ENCODE peak calls at places on chromosomes 6 and 20, in five cellular contexts. One of them, this sample, is unnamed.

GRCh38 chr6:50822078-50822476 is 3.4 kb downstream of the TFAP2B start:
- DNase-seq in esophagus squamous epithelium: no peak
- DNase-seq in lower leg skin: no peak
- DNase-seq in adrenal gland: no peak
- DNase-seq in transverse colon: no peak
- DNase-seq in this sample: no peak

GRCh38 chr6:156808287-156808686 is 31.1 kb downstream of the ARID1B start:
- DNase-seq in lower leg skin: no peak
- DNase-seq in esophagus squamous epithelium: no peak
- DNase-seq in transverse colon: no peak
- DNase-seq in adrenal gland: no peak
- DNase-seq in this sample: no peak

GRCh38 chr20:63708301-63709148 is 686 bp downstream of the ZGPAT start:
- DNase-seq in esophagus squamous epithelium: no peak
- DNase-seq in adrenal gland: peak; percentile 60
- DNase-seq in lower leg skin: no peak
- DNase-seq in transverse colon: no peak
- DNase-seq in this sample: no peak

GRCh38 chr6:140684776-140685550 is 1310.5 kb upstream of the CITED2 start:
- DNase-seq in transverse colon: no peak
- DNase-seq in lower leg skin: no peak
- DNase-seq in esophagus squamous epithelium: no peak
- DNase-seq in adrenal gland: no peak
- DNase-seq in this sample: no peak

GRCh38 chr6:154370545-154370944 is 13.9 kb upstream of the IPCEF1 start:
- DNase-seq in lower leg skin: no peak
- DNase-seq in adrenal gland: peak; percentile 63
- DNase-seq in transverse colon: peak; percentile 14
- DNase-seq in esophagus squamous epithelium: no peak
- DNase-seq in this sample: no peak

GRCh38 chr6:40912158-40912946 is 126.7 kb downstream of the UNC5CL start:
- DNase-seq in transverse colon: peak; percentile 61
- DNase-seq in esophagus squamous epithelium: no peak
- DNase-seq in lower leg skin: no peak
- DNase-seq in adrenal gland: peak; percentile 76
- DNase-seq in this sample: no peak

GRCh38 chr6:80226156-80226555 is 119.7 kb downstream of the BCKDHB start:
- DNase-seq in transverse colon: no peak
- DNase-seq in esophagus squamous epithelium: no peak
- DNase-seq in adrenal gland: no peak
- DNase-seq in lower leg skin: no peak
- DNase-seq in this sample: no peak

GRCh38 chr20:41185013-41185757 is 47.8 kb downstream of the PLCG1 start:
- DNase-seq in transverse colon: no peak
- DNase-seq in adrenal gland: peak; percentile 66
- DNase-seq in lower leg skin: no peak
- DNase-seq in esophagus squamous epithelium: no peak
- DNase-seq in this sample: no peak

GRCh38 chr6:113693866-113694265 is 163.3 kb upstream of the MARCKS start:
- DNase-seq in adrenal gland: no peak
- DNase-seq in esophagus squamous epithelium: no peak
- DNase-seq in transverse colon: no peak
- DNase-seq in lower leg skin: no peak
- DNase-seq in this sample: no peak

GRCh38 chr20:37539424-37539823 is 11.7 kb upstream of the BLCAP start:
- DNase-seq in esophagus squamous epithelium: no peak
- DNase-seq in transverse colon: no peak
- DNase-seq in lower leg skin: no peak
- DNase-seq in adrenal gland: no peak
- DNase-seq in this sample: no peak

GRCh38 chr6:28944412-28945006 is 20.7 kb upstream of the TRIM27 start:
- DNase-seq in transverse colon: peak; percentile 55
- DNase-seq in esophagus squamous epithelium: no peak
- DNase-seq in adrenal gland: peak; percentile 84
- DNase-seq in lower leg skin: peak; percentile 43
- DNase-seq in this sample: no peak

DNA sequence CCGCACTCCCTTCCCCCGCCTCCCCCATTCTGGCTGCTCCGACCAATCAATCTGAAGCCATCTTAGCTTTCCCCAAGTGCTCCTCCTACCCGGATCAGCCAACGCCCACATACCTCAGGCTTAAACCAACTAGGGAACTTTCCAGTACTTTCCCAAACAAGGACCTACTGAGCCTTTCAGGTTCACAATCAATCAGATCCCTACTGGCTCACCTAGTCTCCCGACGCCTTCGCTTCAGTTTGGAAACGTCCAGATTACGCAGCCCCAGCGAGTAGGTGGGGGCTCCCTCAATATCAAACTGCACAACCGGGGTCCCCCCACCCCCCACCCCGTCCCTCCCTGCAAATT is 432 bp downstream of the HSPA1L start:
- DNase-seq in transverse colon: peak; percentile 96
- DNase-seq in adrenal gland: peak; percentile 98
- DNase-seq in esophagus squamous epithelium: peak; percentile 45
- DNase-seq in lower leg skin: peak; percentile 98
- DNase-seq in this sample: peak; percentile 85
- TF ChIP-seq POLR2A in transverse colon: peak; percentile 62
- TF ChIP-seq POLR2A in adrenal gland: no peak
- TF ChIP-seq POLR2A in esophagus squamous epithelium: no peak
- TF ChIP-seq POLR2A in lower leg skin: peak; percentile 50
- TF ChIP-seq POLR2A in this sample: peak; percentile 26

GRCh38 chr6:133892444-133893323 is 3.8 kb downstream of the TCF21 start:
- DNase-seq in lower leg skin: no peak
- DNase-seq in adrenal gland: no peak
- DNase-seq in transverse colon: no peak
- DNase-seq in esophagus squamous epithelium: no peak
- DNase-seq in this sample: no peak

GRCh38 chr6:133891814-133892443 is 3.0 kb downstream of the TCF21 start:
- DNase-seq in transverse colon: no peak
- DNase-seq in adrenal gland: no peak
- DNase-seq in esophagus squamous epithelium: no peak
- DNase-seq in lower leg skin: no peak
- DNase-seq in this sample: no peak

GRCh38 chr6:133893324-133893692 is 4.4 kb downstream of the TCF21 start:
- DNase-seq in esophagus squamous epithelium: no peak
- DNase-seq in lower leg skin: no peak
- DNase-seq in adrenal gland: no peak
- DNase-seq in transverse colon: no peak
- DNase-seq in this sample: no peak

GRCh38 chr6:133889557-133890301 is 816 bp downstream of the TCF21 start:
- DNase-seq in adrenal gland: no peak
- DNase-seq in esophagus squamous epithelium: no peak
- DNase-seq in transverse colon: no peak
- DNase-seq in lower leg skin: no peak
- DNase-seq in this sample: no peak

DNA sequence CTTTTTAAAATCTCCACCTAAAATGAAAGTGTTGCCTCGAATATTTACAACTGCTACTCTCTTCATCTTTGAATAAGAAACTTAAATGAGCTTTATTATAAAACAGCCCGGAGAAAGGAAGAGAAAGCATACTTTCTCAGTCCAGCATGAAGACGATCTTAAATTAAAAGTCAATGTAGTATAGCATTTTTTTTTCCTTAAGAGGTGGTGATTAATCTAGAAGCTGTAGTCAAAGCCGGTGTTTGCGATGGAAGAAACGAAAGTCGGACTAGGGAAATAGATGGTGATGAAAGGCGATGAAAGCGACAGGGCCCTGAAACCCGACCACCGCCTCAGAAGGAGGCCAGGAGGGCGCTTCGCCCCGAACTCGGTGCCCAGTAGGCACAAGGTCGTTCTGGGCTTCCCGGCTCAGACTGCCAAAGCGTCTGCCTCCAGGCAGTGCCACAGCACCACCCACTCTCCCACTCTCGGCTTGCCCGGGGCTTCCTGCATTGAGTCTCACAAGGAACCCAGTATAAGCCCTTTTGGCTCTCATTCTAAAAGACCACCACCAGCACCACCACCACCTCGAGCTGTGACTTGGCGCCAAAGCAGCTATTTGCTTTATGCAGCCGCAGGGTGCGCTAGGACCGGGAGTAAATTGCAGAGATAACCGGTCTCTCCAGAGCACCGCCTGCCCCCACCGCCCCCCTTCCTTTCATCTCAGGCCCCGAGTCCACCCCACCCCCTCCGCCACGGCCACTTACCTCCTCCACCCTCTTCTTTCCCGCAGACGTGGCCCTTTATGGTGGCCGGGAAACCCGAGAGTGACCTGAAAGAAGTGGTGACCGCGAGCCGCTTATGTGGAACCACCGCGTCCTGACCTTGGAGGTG is 2.3 kb downstream of the TCF21 start:
- DNase-seq in lower leg skin: no peak
- DNase-seq in esophagus squamous epithelium: no peak
- DNase-seq in adrenal gland: no peak
- DNase-seq in transverse colon: peak; percentile 13
- DNase-seq in this sample: peak; percentile 24
- TF ChIP-seq POLR2A in lower leg skin: no peak
- TF ChIP-seq POLR2A in esophagus squamous epithelium: no peak
- TF ChIP-seq POLR2A in adrenal gland: no peak
- TF ChIP-seq POLR2A in transverse colon: no peak
- TF ChIP-seq POLR2A in this sample: no peak

DNA sequence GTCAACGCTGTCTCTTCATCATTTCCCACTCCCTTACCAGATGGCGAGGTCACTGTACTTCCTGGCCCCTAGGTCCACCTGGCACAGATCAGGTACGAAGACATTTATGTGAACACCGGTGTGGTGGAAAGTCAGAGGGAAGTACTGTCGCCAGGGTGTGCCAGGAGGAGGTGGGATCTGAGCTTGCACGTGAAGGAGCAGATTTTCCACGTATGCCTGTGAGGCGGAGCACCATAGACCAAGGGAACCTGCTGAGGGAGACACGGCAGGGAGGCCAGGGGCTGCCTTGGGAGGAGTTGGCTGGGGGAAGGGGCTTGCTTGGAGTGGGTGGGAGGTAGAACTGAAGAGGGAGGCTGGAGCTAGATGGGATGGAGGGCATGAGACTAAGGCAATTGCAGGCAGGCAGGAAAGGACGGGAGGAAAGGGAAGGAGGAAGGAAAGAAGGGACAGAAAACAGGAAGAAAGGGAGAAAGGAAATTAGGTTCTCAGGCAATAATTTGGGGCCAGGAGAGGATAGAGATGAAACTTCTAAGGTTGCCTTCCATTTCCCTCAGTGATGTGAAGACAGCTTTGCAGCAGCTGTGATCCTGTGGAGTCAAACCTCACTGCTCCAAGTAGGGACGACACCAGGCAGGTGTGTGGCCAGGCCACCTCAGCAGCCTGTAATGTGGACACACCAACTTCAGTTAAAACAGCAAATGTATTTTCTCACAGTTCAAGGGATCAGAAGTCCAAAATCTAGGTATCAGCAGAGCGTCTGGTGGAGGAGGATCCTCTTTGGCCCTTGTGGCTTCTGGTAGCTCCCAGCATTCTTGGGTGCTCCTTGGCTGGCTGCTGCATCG is 46.8 kb downstream of the CHMP4B start:
- DNase-seq in esophagus squamous epithelium: no peak
- DNase-seq in transverse colon: no peak
- DNase-seq in adrenal gland: no peak
- DNase-seq in lower leg skin: no peak
- DNase-seq in this sample: no peak
- TF ChIP-seq POLR2A in esophagus squamous epithelium: no peak
- TF ChIP-seq POLR2A in transverse colon: no peak
- TF ChIP-seq POLR2A in adrenal gland: no peak
- TF ChIP-seq POLR2A in lower leg skin: no peak
- TF ChIP-seq POLR2A in this sample: no peak

GRCh38 chr6:37059344-37060194 is 54.1 kb downstream of the FGD2 start:
- DNase-seq in adrenal gland: peak; percentile 91
- DNase-seq in transverse colon: peak; percentile 75
- DNase-seq in esophagus squamous epithelium: no peak
- DNase-seq in lower leg skin: peak; percentile 64
- DNase-seq in this sample: peak; percentile 88
- TF ChIP-seq POLR2A in adrenal gland: no peak
- TF ChIP-seq POLR2A in transverse colon: no peak
- TF ChIP-seq POLR2A in esophagus squamous epithelium: no peak
- TF ChIP-seq POLR2A in lower leg skin: no peak
- TF ChIP-seq POLR2A in this sample: no peak

GRCh38 chr6:152984387-152984872 is 1.6 kb upstream of the FBXO5 start:
- DNase-seq in lower leg skin: no peak
- DNase-seq in transverse colon: no peak
- DNase-seq in esophagus squamous epithelium: no peak
- DNase-seq in adrenal gland: no peak
- DNase-seq in this sample: no peak

GRCh38 chr6:152981989-152982767 is 663 bp downstream of the FBXO5 start:
- DNase-seq in lower leg skin: no peak
- DNase-seq in adrenal gland: peak; percentile 61
- DNase-seq in transverse colon: peak; percentile 14
- DNase-seq in esophagus squamous epithelium: no peak
- DNase-seq in this sample: no peak

GRCh38 chr6:152981219-152981618 is 1.6 kb downstream of the FBXO5 start:
- DNase-seq in adrenal gland: no peak
- DNase-seq in lower leg skin: no peak
- DNase-seq in transverse colon: no peak
- DNase-seq in esophagus squamous epithelium: no peak
- DNase-seq in this sample: no peak

GRCh38 chr6:152982768-152983636 is at the start of gene FBXO5:
- DNase-seq in lower leg skin: peak; percentile 96
- DNase-seq in esophagus squamous epithelium: peak; percentile 83
- DNase-seq in adrenal gland: peak; percentile 99
- DNase-seq in transverse colon: peak; percentile 98
- DNase-seq in this sample: peak; percentile 57

GRCh38 chr6:152983637-152984386 is 971 bp upstream of the FBXO5 start:
- DNase-seq in transverse colon: peak; percentile 95
- DNase-seq in esophagus squamous epithelium: peak; percentile 23
- DNase-seq in lower leg skin: peak; percentile 92
- DNase-seq in adrenal gland: peak; percentile 96
- DNase-seq in this sample: peak; percentile 58
- TF ChIP-seq POLR2A in transverse colon: peak; percentile 38
- TF ChIP-seq POLR2A in esophagus squamous epithelium: no peak
- TF ChIP-seq POLR2A in lower leg skin: no peak
- TF ChIP-seq POLR2A in adrenal gland: peak; percentile 42
- TF ChIP-seq POLR2A in this sample: peak; percentile 84

DNA sequence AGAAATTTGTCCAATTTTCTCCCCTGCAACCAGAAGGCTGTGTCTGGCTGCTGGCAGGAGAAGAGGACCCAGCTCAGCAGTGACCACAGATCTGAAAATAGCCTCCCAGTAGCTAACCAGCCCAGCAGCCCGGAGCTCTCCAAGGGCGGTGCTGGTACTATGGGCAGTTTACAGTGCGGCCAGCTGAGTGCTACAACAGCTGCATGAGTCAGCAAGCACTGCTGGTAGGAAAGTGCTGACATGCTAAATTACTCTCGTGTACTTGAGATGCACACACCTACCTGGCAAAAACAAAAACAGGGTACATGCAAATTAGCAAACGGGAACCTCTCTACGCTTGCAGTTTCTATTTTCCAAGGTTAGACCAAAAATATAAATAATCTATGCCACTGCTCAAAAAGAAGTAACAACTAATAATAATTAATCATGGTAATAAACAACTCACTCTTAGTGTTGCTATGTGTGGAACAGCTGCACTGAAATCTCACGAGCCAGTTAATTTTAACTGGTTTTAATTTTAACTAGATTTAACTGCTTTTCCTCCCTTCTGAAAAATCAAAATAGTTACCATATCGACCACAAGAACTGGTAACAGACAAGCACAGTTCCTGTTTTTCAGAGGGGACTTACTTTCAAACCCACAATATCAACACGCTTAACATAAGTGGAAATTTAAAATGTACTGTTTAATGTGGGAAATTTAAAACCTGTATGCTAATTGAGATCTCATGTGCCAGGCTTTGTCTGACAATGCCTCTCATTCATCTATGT is 10.8 kb downstream of the BACH2 start:
- DNase-seq in lower leg skin: peak; percentile 79
- DNase-seq in adrenal gland: peak; percentile 94
- DNase-seq in esophagus squamous epithelium: peak; percentile 56
- DNase-seq in transverse colon: peak; percentile 77
- DNase-seq in this sample: peak; percentile 43
- TF ChIP-seq POLR2A in lower leg skin: no peak
- TF ChIP-seq POLR2A in adrenal gland: no peak
- TF ChIP-seq POLR2A in esophagus squamous epithelium: no peak
- TF ChIP-seq POLR2A in transverse colon: no peak
- TF ChIP-seq POLR2A in this sample: no peak